ENCODE peak calls at places on chromosomes 5 and 9, in ten cellular contexts. P, V, Q, O, U, N, W, D, M and L are unnamed samples.

GRCh38 chr9:116809656-116810055 is 122.6 kb downstream of the TRIM32 start:
- DNase-seq in O (no peak), D (no peak), V (no peak), W (no peak), U (no peak), P (no peak), Q (no peak), N (no peak), M (no peak), L (no peak)

GRCh38 chr9:17319822-17320221 is 185.0 kb downstream of the CNTLN start:
- DNase-seq in U (no peak), D (no peak), M (no peak), W (no peak), Q (no peak), O (no peak), P (no peak), V (no peak), N (peak), L (no peak)

GRCh38 chr5:140628711-140629110 is 4.3 kb downstream of the CD14 start:
- DNase-seq in N (peak), Q (no peak), U (no peak), M (no peak), V (no peak), W (no peak), D (no peak), P (no peak), O (no peak), L (no peak)

GRCh38 chr9:93058357-93059096 is at the start of gene SUSD3:
- DNase-seq in W (peak), U (peak), D (peak), V (no peak), N (peak), O (peak), P (peak), M (no peak), Q (no peak), L (peak)

GRCh38 chr5:72325566-72326297 is 5.6 kb downstream of the PTCD2 start:
- DNase-seq in D (no peak), P (no peak), U (no peak), O (no peak), V (no peak), W (no peak), M (peak), Q (peak), N (peak), L (no peak)

GRCh38 chr5:176542596-176543427 is 5.6 kb upstream of the RNF44 start:
- DNase-seq in N (no peak), D (peak), W (no peak), Q (no peak), P (no peak), M (no peak), U (no peak), O (peak), V (peak), L (peak)

GRCh38 chr9:136310273-136311030 is 6.6 kb upstream of the CCDC187 start:
- DNase-seq in D (no peak), U (no peak), O (no peak), M (no peak), N (no peak), V (no peak), W (no peak), P (no peak), Q (no peak), L (peak)

GRCh38 chr5:159001247-159001646 is 98.5 kb downstream of the EBF1 start:
- DNase-seq in V (no peak), D (no peak), M (no peak), O (no peak), P (no peak), W (no peak), N (peak), U (no peak), Q (no peak), L (no peak)

GRCh38 chr5:90504743-90505142 is 24.6 kb downstream of the LYSMD3 start:
- DNase-seq in M (no peak), P (no peak), U (no peak), W (no peak), O (no peak), N (no peak), V (no peak), D (no peak), Q (no peak), L (no peak)

GRCh38 chr5:177495243-177496060 is 2.0 kb downstream of the PDLIM7 start:
- DNase-seq in U (no peak), V (peak), N (peak), O (peak), P (no peak), M (peak), W (no peak), Q (peak), D (no peak), L (peak)

GRCh38 chr5:173581408-173582197 is 34.8 kb downstream of the BOD1 start:
- DNase-seq in Q (no peak), D (peak), U (peak), M (peak), O (peak), V (peak), P (no peak), W (peak), N (peak), L (no peak)

GRCh38 chr9:18492612-18493011 is 18.7 kb downstream of the ADAMTSL1 start:
- DNase-seq in M (no peak), Q (no peak), W (no peak), N (peak), P (no peak), V (no peak), U (no peak), D (no peak), O (no peak), L (no peak)

GRCh38 chr5:17272111-17272510 is 54.7 kb downstream of the BASP1 start:
- DNase-seq in N (no peak), M (no peak), D (no peak), P (no peak), Q (no peak), U (no peak), V (no peak), O (no peak), W (no peak), L (no peak)

GRCh38 chr9:35401011-35401410 is 88.9 kb upstream of the RUSC2 start:
- DNase-seq in U (no peak), W (no peak), O (no peak), M (no peak), Q (no peak), V (no peak), D (no peak), P (no peak), N (no peak), L (no peak)

GRCh38 chr9:21001581-21001980 is 29.9 kb downstream of the HACD4 start:
- DNase-seq in U (peak), W (no peak), O (no peak), V (no peak), Q (no peak), D (no peak), N (no peak), P (no peak), M (no peak), L (no peak)

GRCh38 chr5:37857696-37858095 is 17.9 kb upstream of the GDNF start:
- DNase-seq in Q (no peak), P (no peak), V (no peak), U (no peak), D (no peak), M (no peak), O (no peak), W (no peak), N (no peak), L (no peak)

GRCh38 chr5:6755941-6756340 is 42.7 kb downstream of the TENT4A start:
- DNase-seq in M (no peak), W (no peak), U (no peak), N (no peak), V (no peak), O (no peak), Q (no peak), P (no peak), D (no peak), L (no peak)

GRCh38 chr5:111719773-111720172 is 37.2 kb downstream of the NREP start:
- DNase-seq in Q (no peak), P (no peak), U (no peak), N (no peak), D (no peak), W (no peak), O (no peak), M (no peak), V (no peak), L (no peak)

GRCh38 chr5:73230264-73231244 is 57.6 kb downstream of the TMEM174 start:
- DNase-seq in Q (no peak), M (no peak), P (no peak), V (no peak), W (no peak), U (no peak), O (no peak), N (no peak), D (no peak), L (peak)

GRCh38 chr5:123423278-123424149 is at the start of gene CEP120:
- DNase-seq in D (peak), M (peak), N (peak), W (peak), Q (peak), P (peak), V (peak), O (peak), U (peak), L (peak)

GRCh38 chr9:89658931-89659330 is 54.1 kb downstream of the GADD45G start:
- DNase-seq in U (no peak), V (no peak), N (no peak), P (no peak), M (no peak), W (no peak), D (no peak), Q (no peak), O (no peak), L (no peak)

GRCh38 chr9:14292181-14292773 is 21.7 kb downstream of the NFIB start:
- DNase-seq in Q (no peak), D (no peak), U (no peak), M (no peak), N (no peak), V (no peak), W (no peak), P (no peak), O (no peak), L (no peak)

GRCh38 chr5:123814796-123815479 is 303.0 kb downstream of the CSNK1G3 start:
- DNase-seq in P (no peak), M (no peak), N (peak), D (no peak), V (no peak), Q (no peak), U (no peak), O (no peak), W (no peak), L (no peak)

GRCh38 chr5:133382661-133383579 is 229.4 kb downstream of the FSTL4 start:
- DNase-seq in N (no peak), U (no peak), W (no peak), M (no peak), Q (no peak), O (no peak), V (no peak), P (no peak), D (peak), L (no peak)

GRCh38 chr5:141373673-141374317 is at the start of gene PCDHGA6:
- DNase-seq in P (no peak), D (no peak), O (no peak), M (no peak), W (no peak), V (peak), U (no peak), Q (no peak), N (peak), L (no peak)

GRCh38 chr9:36245906-36246305 is 12.3 kb downstream of the GNE start:
- DNase-seq in N (no peak), U (no peak), V (no peak), D (no peak), O (no peak), W (no peak), Q (no peak), P (no peak), M (no peak), L (no peak)

GRCh38 chr5:10724799-10725507 is 36.1 kb downstream of the DAP start:
- DNase-seq in N (peak), Q (peak), D (no peak), M (peak), O (no peak), P (no peak), V (no peak), U (no peak), W (no peak), L (peak)

GRCh38 chr5:180596115-180596667 is 4.9 kb upstream of the SCGB3A1 start:
- DNase-seq in V (peak), P (no peak), U (no peak), O (no peak), M (no peak), Q (no peak), D (peak), N (no peak), W (no peak), L (peak)

GRCh38 chr9:128729766-128730517 is 6.0 kb upstream of the ZDHHC12 start:
- DNase-seq in P (no peak), V (no peak), U (no peak), N (no peak), D (no peak), W (no peak), O (no peak), M (no peak), Q (no peak), L (no peak)

GRCh38 chr5:164336906-164337305 is 831.5 kb downstream of the MAT2B start:
- DNase-seq in M (no peak), U (no peak), W (no peak), Q (peak), N (peak), O (no peak), P (no peak), V (no peak), D (no peak), L (no peak)

GRCh38 chr9:36101916-36102741 is 34.4 kb upstream of the GLIPR2 start:
- DNase-seq in D (no peak), V (no peak), M (peak), O (no peak), U (no peak), N (peak), P (no peak), Q (peak), W (no peak), L (no peak)

GRCh38 chr5:78746990-78747389 is 98.4 kb upstream of the LHFPL2 start:
- DNase-seq in U (no peak), V (no peak), M (no peak), W (no peak), Q (no peak), D (no peak), N (no peak), O (no peak), P (no peak), L (no peak)

GRCh38 chr5:123755587-123756324 is 243.8 kb downstream of the CSNK1G3 start:
- DNase-seq in D (no peak), P (no peak), O (no peak), M (no peak), N (peak), V (no peak), Q (peak), U (no peak), W (no peak), L (no peak)